ENCODE peak calls at places on chromosomes 3 and 15, in nine cellular contexts. O, D, U, I, S, J, V, B and R are unnamed samples.

GRCh38 chr15:77031376-77032050 is 36.6 kb downstream of the PSTPIP1 start:
- DNase-seq in S (no peak), D (no peak), U (no peak), B (no peak), O (peak; percentile 10), V (peak; percentile 51), I (peak; percentile 66), J (no peak), R (peak; percentile 67)

GRCh38 chr3:118936811-118937210 is 97.8 kb downstream of the IGSF11 start:
- DNase-seq in J (no peak), I (no peak), O (no peak), S (no peak), U (no peak), V (no peak), D (no peak), B (peak; percentile 3), R (no peak)

GRCh38 chr3:56778904-56779303 is 22.8 kb downstream of the ARHGEF3 start:
- DNase-seq in B (no peak), J (no peak), S (no peak), D (no peak), I (no peak), V (no peak), O (no peak), U (no peak), R (no peak)

GRCh38 chr15:100614918-100615317 is 12.5 kb downstream of the ASB7 start:
- DNase-seq in S (no peak), I (no peak), B (no peak), J (no peak), U (no peak), D (no peak), O (no peak), V (no peak), R (no peak)

GRCh38 chr3:42056840-42057239 is 34.3 kb upstream of the TRAK1 start:
- DNase-seq in V (no peak), U (no peak), J (no peak), O (no peak), D (no peak), I (no peak), S (no peak), B (no peak), R (no peak)

GRCh38 chr3:153052096-153052460 is 109.9 kb upstream of the RAP2B start:
- DNase-seq in U (peak; percentile 94), D (no peak), I (peak; percentile 87), V (peak; percentile 77), S (peak; percentile 42), B (peak; percentile 36), J (peak; percentile 84), O (no peak), R (no peak)

GRCh38 chr3:73622135-73622534 is 2.6 kb downstream of the PDZRN3 start:
- DNase-seq in B (no peak), J (peak; percentile 63), U (no peak), D (no peak), I (no peak), O (peak; percentile 27), V (peak; percentile 81), S (no peak), R (no peak)

GRCh38 chr3:52277071-52277964 is 1.1 kb downstream of the WDR82 start:
- DNase-seq in I (peak; percentile 64), J (peak; percentile 45), D (no peak), B (peak; percentile 17), S (peak; percentile 38), V (peak; percentile 87), U (peak; percentile 67), O (peak; percentile 37), R (peak; percentile 66)

GRCh38 chr3:71658131-71658530 is 67.1 kb downstream of the EIF4E3 start:
- DNase-seq in J (peak; percentile 8), D (no peak), O (no peak), U (peak; percentile 24), I (no peak), B (no peak), S (no peak), V (peak; percentile 94), R (no peak)

GRCh38 chr15:51074926-51075325 is 19.8 kb downstream of the TNFAIP8L3 start:
- DNase-seq in O (no peak), V (no peak), B (no peak), I (no peak), S (no peak), J (no peak), D (no peak), U (no peak), R (no peak)

GRCh38 chr15:58410353-58410752 is 21.4 kb upstream of the LIPC start:
- DNase-seq in D (no peak), U (no peak), S (no peak), J (peak; percentile 69), O (no peak), I (no peak), V (no peak), B (no peak), R (peak; percentile 24)

GRCh38 chr15:94305133-94305532 is 73.8 kb downstream of the MCTP2 start:
- DNase-seq in U (no peak), D (no peak), V (no peak), B (no peak), S (no peak), J (no peak), I (no peak), O (no peak), R (no peak)

GRCh38 chr3:108486910-108487309 is 23.5 kb downstream of the MYH15 start:
- DNase-seq in S (no peak), I (no peak), O (no peak), V (no peak), J (peak; percentile 22), U (peak; percentile 70), D (no peak), B (peak; percentile 57), R (no peak)

GRCh38 chr3:14154242-14154641 is 24.2 kb downstream of the XPC start:
- DNase-seq in I (no peak), U (no peak), B (no peak), O (no peak), V (no peak), S (no peak), D (no peak), J (no peak), R (no peak)

GRCh38 chr15:84588053-84588874 is 12.5 kb upstream of the ZSCAN2 start:
- DNase-seq in J (peak; percentile 66), D (peak; percentile 82), I (peak; percentile 83), V (peak; percentile 87), S (peak; percentile 98), B (peak; percentile 91), O (peak; percentile 94), U (peak; percentile 78), R (peak; percentile 90)

GRCh38 chr15:25179673-25180511 is 225.1 kb downstream of the SNRPN start:
- DNase-seq in B (no peak), J (no peak), O (peak; percentile 5), I (no peak), S (no peak), V (peak; percentile 20), U (no peak), D (no peak), R (no peak)

GRCh38 chr3:119219069-119219468 is 21.6 kb downstream of the B4GALT4 start:
- DNase-seq in J (no peak), B (no peak), S (no peak), O (no peak), U (no peak), D (no peak), I (peak; percentile 13), V (no peak), R (peak; percentile 48)

GRCh38 chr3:65953301-65953812 is 85.4 kb downstream of the MAGI1 start:
- DNase-seq in V (no peak), D (no peak), S (no peak), J (no peak), I (peak; percentile 52), B (no peak), O (peak; percentile 88), U (no peak), R (no peak)

DNA sequence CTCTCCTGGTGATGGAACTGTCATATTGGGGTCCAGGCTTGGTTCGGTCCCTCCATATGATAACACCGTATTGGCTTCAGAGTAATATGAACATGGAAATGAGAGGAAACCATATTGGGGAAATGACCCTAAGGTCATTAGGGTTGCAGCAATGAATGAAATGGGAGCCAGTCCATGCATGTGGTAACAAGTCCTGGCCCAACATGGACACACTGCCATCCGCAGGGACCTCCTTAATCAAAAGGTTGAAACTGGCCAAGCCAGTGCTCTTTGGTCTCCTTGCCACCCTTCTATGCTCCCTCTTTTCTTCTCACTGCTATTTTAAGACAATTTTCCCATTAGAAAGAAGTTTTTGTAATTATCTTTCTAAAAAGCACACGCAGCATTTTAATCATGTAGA is 8.3 kb downstream of the SHC4 start:
- DNase-seq in V (no peak), J (no peak), D (no peak), U (no peak), I (no peak), B (no peak), S (no peak), O (no peak), R (no peak)
- TF ChIP-seq CTCF in V (no peak), J (no peak), D (no peak), U (no peak), I (no peak), B (no peak), S (no peak), O (no peak), R (no peak)

GRCh38 chr3:143433787-143434378 is 314.3 kb downstream of the CHST2 start:
- DNase-seq in B (peak; percentile 41), J (no peak), O (peak; percentile 44), S (no peak), D (no peak), V (no peak), I (no peak), U (peak; percentile 46), R (peak; percentile 29)
- TF ChIP-seq CTCF in B (peak; percentile 70), J (peak; percentile 41), O (peak; percentile 62), S (peak; percentile 26), D (peak; percentile 13), V (no peak), I (peak; percentile 56), U (peak; percentile 50), R (peak; percentile 41)

GRCh38 chr3:36960502-36960901 is 15.6 kb upstream of the TRANK1 start:
- DNase-seq in I (no peak), J (no peak), V (no peak), U (no peak), S (no peak), B (no peak), O (no peak), D (no peak), R (no peak)

GRCh38 chr3:36969540-36970432 is 23.1 kb downstream of the EPM2AIP1 start:
- DNase-seq in S (no peak), D (peak; percentile 63), O (no peak), B (peak; percentile 83), I (no peak), V (no peak), J (peak; percentile 25), U (peak; percentile 64), R (peak; percentile 82)

GRCh38 chr3:36964827-36965226 is 20.0 kb upstream of the TRANK1 start:
- DNase-seq in V (no peak), S (no peak), O (no peak), B (no peak), J (no peak), D (no peak), U (no peak), I (no peak), R (no peak)

GRCh38 chr3:36969085-36969484 is 23.8 kb downstream of the EPM2AIP1 start:
- DNase-seq in U (no peak), B (no peak), D (no peak), J (no peak), V (no peak), I (no peak), O (no peak), S (no peak), R (no peak)

GRCh38 chr3:36965440-36965839 is 20.6 kb upstream of the TRANK1 start:
- DNase-seq in I (no peak), U (no peak), J (no peak), D (no peak), S (no peak), O (peak; percentile 24), V (no peak), B (no peak), R (no peak)
- TF ChIP-seq CTCF in I (no peak), U (no peak), J (no peak), D (no peak), S (no peak), O (no peak), V (no peak), B (no peak), R (no peak)

GRCh38 chr3:160343132-160343531 is 55.9 kb downstream of the IFT80 start:
- DNase-seq in D (peak; percentile 1), O (no peak), U (peak; percentile 39), B (peak; percentile 48), I (peak; percentile 40), S (no peak), J (peak; percentile 30), V (no peak), R (no peak)
- TF ChIP-seq CTCF in D (peak; percentile 12), O (no peak), U (peak; percentile 11), B (peak; percentile 57), I (peak; percentile 43), S (peak; percentile 71), J (peak; percentile 55), V (no peak), R (peak; percentile 51)